ENCODE peak calls at places on chromosomes 12 and 14, in ten cellular contexts. K, D, U, G, P, F, L, R, Y and X are unnamed samples.

GRCh38 chr14:60721331-60722162 is 2.6 kb downstream of the SIX4 start:
- DNase-seq in K (peak), D (peak), U (peak), G (peak), P (peak), F (peak), L (no peak), R (peak), Y (peak), X (peak)

GRCh38 chr12:96183734-96184370 is 10.3 kb upstream of the ELK3 start:
- DNase-seq in K (no peak), D (no peak), U (no peak), G (no peak), P (no peak), F (no peak), L (no peak), R (no peak), Y (no peak), X (no peak)

GRCh38 chr12:123431951-123432886 is 4.3 kb downstream of the RILPL2 start:
- DNase-seq in K (no peak), D (no peak), U (no peak), G (no peak), P (no peak), F (peak), L (no peak), R (no peak), Y (peak), X (no peak)

GRCh38 chr14:94093418-94093817 is 12.3 kb downstream of the IFI27L1 start:
- DNase-seq in K (no peak), D (no peak), U (no peak), G (no peak), P (no peak), F (no peak), L (no peak), R (no peak), Y (no peak), X (no peak)

GRCh38 chr12:15788266-15789214 is 648 bp downstream of the EPS8 start:
- DNase-seq in K (peak), D (peak), U (peak), G (peak), P (peak), F (peak), L (peak), R (no peak), Y (peak), X (peak)

GRCh38 chr14:56189306-56189705 is 71.1 kb downstream of the PELI2 start:
- DNase-seq in K (peak), D (peak), U (no peak), G (no peak), P (no peak), F (no peak), L (no peak), R (no peak), Y (no peak), X (peak)

GRCh38 chr14:62143235-62143634 is 381.0 kb downstream of the SNAPC1 start:
- DNase-seq in K (no peak), D (no peak), U (no peak), G (no peak), P (no peak), F (peak), L (no peak), R (peak), Y (no peak), X (no peak)

GRCh38 chr12:53365245-53365904 is 14.6 kb upstream of the SP1 start:
- DNase-seq in K (no peak), D (peak), U (no peak), G (no peak), P (no peak), F (no peak), L (no peak), R (peak), Y (no peak), X (no peak)

GRCh38 chr12:109730306-109731145 is 16.9 kb downstream of the FAM222A start:
- DNase-seq in K (no peak), D (no peak), U (peak), G (no peak), P (peak), F (no peak), L (no peak), R (no peak), Y (peak), X (no peak)

GRCh38 chr14:49173765-49174373 is 412.3 kb downstream of the RPS29 start:
- DNase-seq in K (peak), D (peak), U (no peak), G (peak), P (no peak), F (peak), L (no peak), R (peak), Y (no peak), X (no peak)
- TF ChIP-seq CTCF in K (peak), D (peak), U (peak), G (peak), P (no peak), F (peak), L (no peak), R (peak), Y (peak), X (no peak)

DNA sequence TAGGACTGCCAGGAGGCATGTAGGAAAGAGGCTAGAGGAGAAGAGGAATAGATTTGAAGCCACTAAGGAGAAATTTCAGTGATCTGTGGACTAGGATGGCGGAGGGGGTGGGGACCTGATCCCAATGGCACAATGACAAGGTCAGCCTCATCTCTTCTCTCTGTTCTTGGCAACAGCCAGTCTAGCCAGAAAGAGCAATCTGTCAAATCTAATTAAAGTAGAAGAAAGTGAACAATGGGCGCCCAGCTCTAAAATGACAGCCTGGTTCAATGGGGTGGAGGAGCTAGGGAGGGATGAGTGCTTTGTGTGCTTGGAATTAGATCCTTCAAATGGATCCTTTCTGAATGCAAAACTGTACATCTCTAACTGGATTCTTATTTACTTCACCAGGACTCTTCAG is 37.2 kb upstream of the TUBA1C start:
- DNase-seq in K (no peak), D (no peak), U (no peak), G (no peak), P (no peak), F (no peak), L (no peak), R (no peak), Y (no peak), X (no peak)
- H3K4me3 ChIP-seq in K (no peak), D (no peak), U (no peak), G (no peak), P (no peak), F (no peak), L (no peak), R (no peak), Y (no peak), X (no peak)

DNA sequence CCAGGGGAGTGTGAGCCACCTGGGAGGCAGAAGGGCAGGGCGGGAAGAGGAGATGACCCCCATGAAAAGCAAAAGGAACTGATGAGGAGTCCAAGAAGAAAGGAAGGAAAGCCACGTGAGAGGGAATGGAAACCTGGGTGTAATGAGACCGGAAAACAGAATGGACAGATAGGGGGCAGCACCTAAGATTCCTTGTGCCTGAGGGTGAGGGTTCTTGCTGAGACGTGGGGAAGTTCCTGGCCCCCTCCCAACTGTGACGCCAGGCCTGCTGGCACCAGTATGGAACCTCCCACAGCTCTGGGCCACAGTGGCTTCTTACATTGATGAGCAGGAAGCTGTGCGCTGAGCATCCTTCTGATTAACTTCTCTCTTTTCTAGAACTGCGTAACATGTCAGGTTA is 30.8 kb downstream of the TTC7B start:
- DNase-seq in K (no peak), D (peak), U (no peak), G (peak), P (no peak), F (no peak), L (no peak), R (peak), Y (no peak), X (peak)
- TF ChIP-seq CTCF in K (no peak), D (peak), U (no peak), G (peak), P (no peak), F (no peak), L (no peak), R (peak), Y (no peak), X (no peak)

GRCh38 chr14:105420141-105420975 is 731 bp downstream of the MTA1 start:
- DNase-seq in K (no peak), D (no peak), U (peak), G (peak), P (no peak), F (no peak), L (no peak), R (no peak), Y (peak), X (no peak)

GRCh38 chr14:105419305-105420091 is at the start of gene MTA1:
- DNase-seq in K (peak), D (peak), U (peak), G (peak), P (peak), F (peak), L (no peak), R (no peak), Y (peak), X (no peak)

GRCh38 chr14:105418269-105419054 is 1.2 kb upstream of the MTA1 start:
- DNase-seq in K (no peak), D (no peak), U (no peak), G (no peak), P (no peak), F (no peak), L (no peak), R (no peak), Y (no peak), X (no peak)

GRCh38 chr14:105420976-105421674 is 1.5 kb downstream of the MTA1 start:
- DNase-seq in K (no peak), D (no peak), U (peak), G (no peak), P (no peak), F (no peak), L (no peak), R (no peak), Y (peak), X (no peak)

DNA sequence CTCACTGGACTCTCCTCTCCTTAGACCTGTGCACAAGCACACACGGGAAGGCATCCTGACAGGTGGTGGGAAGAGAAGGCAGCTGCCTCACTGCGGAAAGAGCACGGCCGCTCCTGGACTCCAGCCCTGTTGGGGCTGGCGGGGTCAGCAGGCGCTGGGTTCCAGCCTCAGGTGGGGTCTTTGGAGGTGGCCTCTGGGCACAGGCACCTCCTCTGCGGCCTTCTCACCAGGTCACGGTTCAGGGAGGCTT is 647 bp upstream of the MTA1 start:
- DNase-seq in K (no peak), D (no peak), U (no peak), G (no peak), P (no peak), F (no peak), L (no peak), R (no peak), Y (no peak), X (no peak)
- H3K4me3 ChIP-seq in K (peak), D (peak), U (peak), G (peak), P (peak), F (no peak), L (peak), R (peak), Y (peak), X (peak)

DNA sequence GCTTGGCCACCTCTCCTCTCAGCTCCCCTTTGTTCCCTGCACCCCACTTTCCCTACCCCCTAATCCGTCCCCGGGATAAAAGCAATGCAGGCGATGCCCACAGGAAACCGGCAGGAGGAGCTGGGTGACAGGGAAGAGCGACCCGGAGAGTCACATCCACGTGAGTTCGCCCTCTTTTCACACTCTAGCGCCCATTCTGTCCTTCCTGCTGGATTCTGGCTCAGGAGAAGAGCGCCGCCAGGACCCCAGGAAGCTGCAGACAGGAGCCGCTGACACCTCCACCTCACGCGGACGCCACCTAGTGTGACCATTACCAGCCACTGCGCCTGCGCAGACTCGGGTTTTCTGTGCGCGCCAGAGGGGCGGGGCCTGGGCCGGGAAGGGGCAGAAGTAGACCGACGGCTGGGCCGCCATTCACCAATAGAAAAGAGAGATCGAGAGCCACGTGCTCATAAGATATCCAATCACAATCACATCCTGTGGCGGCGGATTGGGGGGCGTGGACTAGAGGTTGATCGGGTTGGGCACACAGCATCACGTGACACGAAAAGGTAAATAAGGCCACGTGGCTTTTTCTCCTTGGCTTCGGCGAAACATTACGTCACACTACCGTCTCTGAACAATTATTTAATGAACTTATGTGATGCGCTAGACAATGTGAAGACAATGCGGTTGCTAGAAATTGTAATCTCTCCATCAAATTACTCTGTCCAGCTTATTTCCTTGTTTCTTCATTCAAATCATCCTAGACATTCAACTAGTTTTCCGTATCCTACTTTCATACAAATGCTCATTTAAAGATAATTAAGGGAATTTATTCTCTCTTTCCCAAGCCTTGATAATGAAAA is 10.1 kb downstream of the PLA2G1B start:
- DNase-seq in K (peak), D (peak), U (peak), G (peak), P (peak), F (peak), L (peak), R (peak), Y (peak), X (peak)
- TF ChIP-seq CTCF in K (no peak), D (peak), U (peak), G (peak), P (peak), F (peak), L (peak), R (peak), Y (peak), X (peak)

GRCh38 chr14:29846339-29847129 is 81.1 kb downstream of the PRKD1 start:
- DNase-seq in K (no peak), D (no peak), U (peak), G (no peak), P (no peak), F (no peak), L (no peak), R (no peak), Y (no peak), X (no peak)
- H3K4me3 ChIP-seq in K (no peak), D (no peak), U (no peak), G (no peak), P (no peak), F (no peak), L (no peak), R (no peak), Y (no peak), X (no peak)